ENCODE peak calls at places on chromosomes 13 and 19, in seven cellular contexts. I, H, E, T, P, F and X are unnamed samples.

GRCh38 chr19:36489920-36490415 is 607 bp upstream of the ZNF566 start:
- DNase-seq in I (peak; percentile 91), H (no peak), E (peak; percentile 93), T (peak; percentile 67), P (peak; percentile 91), F (peak; percentile 89), X (peak; percentile 83)

GRCh38 chr19:17902701-17903100 is 30.1 kb upstream of the CCDC124 start:
- DNase-seq in I (peak; percentile 76), H (no peak), E (peak; percentile 85), T (no peak), P (no peak), F (peak; percentile 3), X (peak; percentile 6)

GRCh38 chr19:10226376-10227214 is 4.5 kb downstream of the S1PR2 start:
- DNase-seq in I (no peak), H (no peak), E (peak; percentile 92), T (no peak), P (no peak), F (no peak), X (no peak)

GRCh38 chr13:71015516-71015915 is 851.5 kb downstream of the DACH1 start:
- DNase-seq in I (no peak), H (no peak), E (no peak), T (no peak), P (no peak), F (no peak), X (no peak)

GRCh38 chr19:7925171-7925837 is 631 bp downstream of the CTXN1 start:
- DNase-seq in I (peak; percentile 64), H (peak; percentile 95), E (peak; percentile 48), T (peak; percentile 85), P (peak; percentile 87), F (peak; percentile 42), X (peak; percentile 89)

GRCh38 chr13:98478134-98479129 is 98.5 kb downstream of the STK24 start:
- DNase-seq in I (no peak), H (peak; percentile 50), E (peak; percentile 48), T (no peak), P (peak; percentile 90), F (peak; percentile 63), X (no peak)

GRCh38 chr19:12754465-12755196 is 3.0 kb downstream of the BEST2 start:
- DNase-seq in I (no peak), H (no peak), E (no peak), T (no peak), P (no peak), F (no peak), X (no peak)

GRCh38 chr13:73056054-73056962 is 2.5 kb upstream of the KLF5 start:
- DNase-seq in I (peak; percentile 76), H (no peak), E (peak; percentile 82), T (no peak), P (no peak), F (peak; percentile 80), X (no peak)

GRCh38 chr13:36919206-36919832 is 719 bp downstream of the SMAD9 start:
- DNase-seq in I (no peak), H (peak; percentile 18), E (peak; percentile 25), T (no peak), P (no peak), F (peak; percentile 3), X (peak; percentile 18)

GRCh38 chr13:62014299-62014698 is 598.6 kb upstream of the PCDH20 start:
- DNase-seq in I (peak; percentile 25), H (no peak), E (no peak), T (no peak), P (peak; percentile 30), F (peak; percentile 13), X (no peak)

GRCh38 chr19:43763473-43763939 is 8.7 kb upstream of the SMG9 start:
- DNase-seq in I (peak; percentile 36), H (no peak), E (peak; percentile 30), T (no peak), P (no peak), F (no peak), X (no peak)
- TF ChIP-seq CTCF in I (no peak), H (no peak), E (no peak), T (no peak), P (no peak), F (no peak), X (no peak)

GRCh38 chr13:66693656-66694055 is 536.5 kb downstream of the PCDH9 start:
- DNase-seq in I (no peak), H (no peak), E (no peak), T (no peak), P (no peak), F (no peak), X (no peak)

GRCh38 chr13:66689037-66689619 is 541.0 kb downstream of the PCDH9 start:
- DNase-seq in I (peak; percentile 1), H (no peak), E (no peak), T (no peak), P (no peak), F (no peak), X (no peak)

GRCh38 chr13:66691149-66691548 is 539.0 kb downstream of the PCDH9 start:
- DNase-seq in I (no peak), H (no peak), E (no peak), T (no peak), P (no peak), F (no peak), X (no peak)

GRCh38 chr13:66689628-66690027 is 540.5 kb downstream of the PCDH9 start:
- DNase-seq in I (peak; percentile 47), H (no peak), E (no peak), T (no peak), P (no peak), F (no peak), X (no peak)
- TF ChIP-seq CTCF in I (peak; percentile 58), H (no peak), E (no peak), T (no peak), P (no peak), F (peak; percentile 56), X (no peak)

GRCh38 chr13:110150384-110151091 is 156.4 kb downstream of the COL4A1 start:
- DNase-seq in I (no peak), H (no peak), E (peak; percentile 74), T (no peak), P (no peak), F (no peak), X (no peak)

GRCh38 chr13:110152351-110152750 is 154.6 kb downstream of the COL4A1 start:
- DNase-seq in I (no peak), H (no peak), E (no peak), T (no peak), P (no peak), F (no peak), X (no peak)

GRCh38 chr13:110154370-110155031 is 152.5 kb downstream of the COL4A1 start:
- DNase-seq in I (no peak), H (no peak), E (no peak), T (no peak), P (peak; percentile 48), F (no peak), X (no peak)

DNA sequence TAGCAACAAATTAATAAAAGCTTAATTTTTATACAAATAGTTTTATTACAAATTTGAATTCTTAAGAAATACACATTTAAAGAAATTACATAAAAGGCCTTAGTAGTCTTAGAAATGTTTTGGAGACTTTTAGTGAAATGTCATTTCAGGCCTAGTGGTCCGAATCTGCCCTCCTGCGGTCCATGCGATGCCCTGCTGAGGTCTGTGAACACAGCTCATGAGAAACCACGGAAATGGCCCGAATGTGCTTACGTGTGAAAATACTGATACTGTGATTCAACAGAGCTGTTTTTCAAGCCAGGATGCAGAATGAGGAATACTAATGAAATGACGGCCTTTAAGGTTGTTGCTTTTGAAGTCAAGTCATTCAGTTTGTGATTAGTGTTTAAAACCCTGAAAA is 157.9 kb downstream of the COL4A1 start:
- DNase-seq in I (no peak), H (no peak), E (no peak), T (no peak), P (no peak), F (peak; percentile 60), X (no peak)
- TF ChIP-seq CTCF in I (no peak), H (no peak), E (no peak), T (no peak), P (no peak), F (peak; percentile 11), X (no peak)

GRCh38 chr19:4121815-4122214 is 2.1 kb downstream of the MAP2K2 start:
- DNase-seq in I (no peak), H (no peak), E (no peak), T (no peak), P (no peak), F (no peak), X (no peak)

GRCh38 chr19:4120933-4121612 is 2.8 kb downstream of the MAP2K2 start:
- DNase-seq in I (no peak), H (no peak), E (no peak), T (no peak), P (no peak), F (no peak), X (no peak)

GRCh38 chr19:4124638-4125037 is 716 bp upstream of the MAP2K2 start:
- DNase-seq in I (no peak), H (no peak), E (no peak), T (no peak), P (no peak), F (no peak), X (no peak)

GRCh38 chr19:4122480-4122879 is 1.4 kb downstream of the MAP2K2 start:
- DNase-seq in I (no peak), H (no peak), E (no peak), T (no peak), P (no peak), F (no peak), X (no peak)

DNA sequence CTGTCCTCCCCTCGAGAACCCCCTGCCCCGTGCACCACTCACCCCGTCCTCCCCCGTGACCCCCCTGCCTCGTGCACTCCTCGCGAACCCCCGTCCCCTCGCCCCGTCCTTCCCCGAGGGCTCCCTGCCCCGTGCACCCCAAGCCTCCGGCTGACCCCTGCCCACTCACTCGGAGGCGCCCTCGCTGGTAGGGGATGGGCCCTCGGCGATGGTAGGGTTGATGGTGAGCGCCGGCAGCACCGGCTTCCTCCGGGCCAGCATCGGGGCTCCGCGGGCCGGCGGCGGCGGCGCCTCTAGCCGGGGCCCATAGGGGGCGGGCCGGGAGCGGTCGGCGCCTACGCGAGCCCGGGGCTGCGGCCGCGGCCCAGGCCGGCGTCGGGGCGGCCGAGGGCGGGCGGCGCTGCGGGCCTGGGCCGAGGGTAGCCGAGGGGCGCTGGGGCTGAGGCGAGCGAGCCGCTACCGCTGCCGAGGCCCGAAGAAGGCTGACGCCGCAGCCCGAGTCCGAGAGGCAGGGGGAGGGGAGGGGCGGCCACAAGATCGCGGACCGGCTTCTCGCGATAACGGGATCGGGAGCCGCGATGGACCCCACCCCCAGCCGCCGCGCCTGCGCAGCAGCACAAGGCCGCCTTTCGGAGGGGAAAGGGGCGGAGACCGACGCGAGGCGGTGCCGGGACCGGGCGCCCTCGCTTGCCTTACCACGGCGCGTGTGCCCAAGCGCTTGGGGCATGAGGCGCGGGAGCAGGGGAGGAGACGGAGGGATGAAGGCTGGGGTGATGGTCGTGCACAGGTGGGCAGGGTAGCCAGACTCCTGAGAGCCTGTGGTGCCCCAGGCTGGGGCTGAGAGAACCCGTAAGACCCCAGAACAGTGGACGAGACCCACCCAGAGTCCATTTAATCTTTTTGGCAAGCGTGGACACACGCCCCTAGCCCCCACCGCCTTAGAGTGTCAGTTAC is at the start of gene MAP2K2:
- DNase-seq in I (peak; percentile 91), H (peak; percentile 98), E (peak; percentile 85), T (peak; percentile 98), P (peak; percentile 87), F (peak; percentile 59), X (peak; percentile 98)
- TF ChIP-seq CTCF in I (no peak), H (no peak), E (no peak), T (no peak), P (no peak), F (no peak), X (no peak)